ENCODE peak calls at places on chromosome 10, in ten cellular contexts. O, S, N, Y, A, P, G, Z, F and W are unnamed samples. For H3K27me3, the result is how much of the 10 kb centered on the place peaks cover.

GRCh38 chr10:102241037-102241443 is 272 bp downstream of the PITX3 start:
- DNase-seq in O (no peak), S (no peak), N (no peak), Y (no peak), A (no peak), P (no peak), G (no peak), Z (no peak), F (no peak), W (no peak)

GRCh38 chr10:69004821-69005220 is 16.2 kb downstream of the KIFBP start:
- DNase-seq in O (no peak), S (peak), N (no peak), Y (peak), A (no peak), P (peak), G (no peak), Z (peak), F (no peak), W (no peak)

GRCh38 chr10:71964669-71965515 is 697 bp downstream of the CHST3 start:
- DNase-seq in O (peak), S (peak), N (peak), Y (no peak), A (peak), P (peak), G (peak), Z (peak), F (no peak), W (peak)

GRCh38 chr10:120477006-120477722 is 20.1 kb downstream of the PLPP4 start:
- DNase-seq in O (no peak), S (peak), N (no peak), Y (no peak), A (no peak), P (peak), G (no peak), Z (peak), F (no peak), W (peak)

GRCh38 chr10:132400041-132400546 is 3.1 kb downstream of the PWWP2B start:
- DNase-seq in O (no peak), S (no peak), N (no peak), Y (no peak), A (no peak), P (no peak), G (no peak), Z (no peak), F (no peak), W (no peak)

GRCh38 chr10:102347236-102347828 is 48.2 kb upstream of the NFKB2 start:
- DNase-seq in O (peak), S (peak), N (no peak), Y (peak), A (no peak), P (peak), G (peak), Z (peak), F (no peak), W (no peak)

GRCh38 chr10:27745719-27746363 is at the start of gene MKX:
- DNase-seq in O (peak), S (peak), N (peak), Y (no peak), A (no peak), P (peak), G (peak), Z (no peak), F (no peak), W (no peak)

GRCh38 chr10:124280916-124281315 is 137.8 kb downstream of the OAT start:
- DNase-seq in O (no peak), S (no peak), N (no peak), Y (no peak), A (no peak), P (no peak), G (peak), Z (no peak), F (no peak), W (no peak)

GRCh38 chr10:17734432-17735110 is 17.4 kb upstream of the TMEM236 start:
- DNase-seq in O (no peak), S (no peak), N (no peak), Y (no peak), A (no peak), P (no peak), G (no peak), Z (no peak), F (no peak), W (no peak)

GRCh38 chr10:68938117-68938516 is 17.9 kb upstream of the DDX21 start:
- DNase-seq in O (no peak), S (peak), N (no peak), Y (no peak), A (no peak), P (no peak), G (no peak), Z (no peak), F (no peak), W (no peak)

GRCh38 chr10:129740532-129741279 is 223.4 kb downstream of the EBF3 start:
- DNase-seq in O (peak), S (no peak), N (no peak), Y (no peak), A (no peak), P (no peak), G (peak), Z (no peak), F (no peak), W (no peak)

GRCh38 chr10:75111367-75111905 is at the start of gene SAMD8:
- DNase-seq in O (peak), S (peak), N (peak), Y (peak), A (peak), P (peak), G (peak), Z (peak), F (peak), W (peak)

GRCh38 chr10:24718031-24718855 is 5.4 kb downstream of the ARHGAP21 start:
- DNase-seq in O (no peak), S (no peak), N (no peak), Y (peak), A (no peak), P (peak), G (no peak), Z (peak), F (no peak), W (peak)

GRCh38 chr10:62738916-62739315 is 65.6 kb upstream of the ADO start:
- DNase-seq in O (no peak), S (no peak), N (no peak), Y (no peak), A (no peak), P (no peak), G (no peak), Z (no peak), F (no peak), W (peak)

GRCh38 chr10:86363184-86363832 is 3.3 kb downstream of the GRID1 start:
- DNase-seq in O (peak), S (peak), N (peak), Y (no peak), A (no peak), P (no peak), G (peak), Z (no peak), F (no peak), W (no peak)

GRCh38 chr10:63264852-63265617 is 131.9 kb downstream of the NRBF2 start:
- DNase-seq in O (peak), S (peak), N (no peak), Y (peak), A (peak), P (peak), G (no peak), Z (peak), F (no peak), W (no peak)

GRCh38 chr10:103669944-103670343 is 176.4 kb downstream of the NEURL1 start:
- DNase-seq in O (no peak), S (no peak), N (no peak), Y (no peak), A (no peak), P (no peak), G (no peak), Z (no peak), F (no peak), W (no peak)

GRCh38 chr10:44979281-44980181 is 922 bp upstream of the DEPP1 start:
- DNase-seq in O (no peak), S (no peak), N (peak), Y (no peak), A (no peak), P (no peak), G (no peak), Z (no peak), F (no peak), W (peak)

GRCh38 chr10:6607187-6607586 is 27.1 kb upstream of the PRKCQ start:
- DNase-seq in O (no peak), S (no peak), N (no peak), Y (no peak), A (peak), P (no peak), G (no peak), Z (no peak), F (no peak), W (no peak)

GRCh38 chr10:101687088-101687487 is 7.9 kb downstream of the FBXW4 start:
- DNase-seq in O (no peak), S (no peak), N (no peak), Y (no peak), A (no peak), P (no peak), G (no peak), Z (no peak), F (no peak), W (no peak)

GRCh38 chr10:51020175-51020574 is 54.1 kb upstream of the PRKG1 start:
- DNase-seq in O (no peak), S (no peak), N (no peak), Y (no peak), A (no peak), P (no peak), G (no peak), Z (no peak), F (no peak), W (no peak)

GRCh38 chr10:106746888-106747287 is 417.6 kb downstream of the SORCS1 start:
- DNase-seq in O (no peak), S (no peak), N (no peak), Y (no peak), A (no peak), P (no peak), G (no peak), Z (no peak), F (no peak), W (no peak)

GRCh38 chr10:110661292-110661691 is 17.2 kb downstream of the RBM20 start:
- DNase-seq in O (no peak), S (no peak), N (no peak), Y (no peak), A (no peak), P (no peak), G (no peak), Z (no peak), F (no peak), W (no peak)

GRCh38 chr10:63819753-63820347 is 298.6 kb downstream of the REEP3 start:
- DNase-seq in O (peak), S (peak), N (peak), Y (peak), A (no peak), P (peak), G (peak), Z (peak), F (no peak), W (peak)

GRCh38 chr10:12628964-12629766 is 279.8 kb downstream of the CAMK1D start:
- DNase-seq in O (no peak), S (peak), N (no peak), Y (no peak), A (no peak), P (no peak), G (no peak), Z (no peak), F (no peak), W (no peak)

GRCh38 chr10:12921163-12921562 is 80.3 kb downstream of the CCDC3 start:
- DNase-seq in O (peak), S (no peak), N (no peak), Y (no peak), A (no peak), P (no peak), G (no peak), Z (no peak), F (no peak), W (no peak)

GRCh38 chr10:21174670-21175495 is 277.8 kb upstream of the NEBL start:
- DNase-seq in O (peak), S (no peak), N (no peak), Y (no peak), A (no peak), P (no peak), G (no peak), Z (no peak), F (no peak), W (no peak)

GRCh38 chr10:63713191-63714144 is 192.3 kb downstream of the REEP3 start:
- DNase-seq in O (peak), S (peak), N (peak), Y (peak), A (no peak), P (peak), G (no peak), Z (peak), F (no peak), W (no peak)

GRCh38 chr10:24457661-24458318 is 248.9 kb downstream of the KIAA1217 start:
- DNase-seq in O (no peak), S (no peak), N (no peak), Y (no peak), A (no peak), P (peak), G (no peak), Z (no peak), F (no peak), W (peak)

GRCh38 chr10:77989081-77989724 is 40.1 kb downstream of the POLR3A start:
- DNase-seq in O (no peak), S (peak), N (no peak), Y (peak), A (no peak), P (peak), G (peak), Z (no peak), F (peak), W (no peak)

GRCh38 chr10:83371696-83372490 is 767.4 kb upstream of the GHITM start:
- DNase-seq in O (no peak), S (no peak), N (no peak), Y (no peak), A (no peak), P (no peak), G (no peak), Z (no peak), F (no peak), W (no peak)

GRCh38 chr10:29642996-29643395 is 8.2 kb upstream of the SVIL start:
- DNase-seq in O (no peak), S (no peak), N (no peak), Y (no peak), A (no peak), P (peak), G (no peak), Z (no peak), F (no peak), W (no peak)

GRCh38 chr10:99372546-99373271 is 43.6 kb downstream of the CNNM1 start:
- DNase-seq in O (no peak), S (peak), N (no peak), Y (peak), A (no peak), P (peak), G (no peak), Z (no peak), F (no peak), W (no peak)
- H3K27me3 ChIP-seq in O (under half), S (under half), N (under half), Y (under half), A (under half), P (under half), G (under half), Z (under half), F (under half), W (under half)

GRCh38 chr10:22341190-22341935 is 3.9 kb upstream of the SPAG6 start:
- DNase-seq in O (no peak), S (peak), N (no peak), Y (no peak), A (no peak), P (peak), G (no peak), Z (peak), F (no peak), W (no peak)

GRCh38 chr10:22341936-22342222 is 3.4 kb upstream of the SPAG6 start:
- DNase-seq in O (no peak), S (no peak), N (no peak), Y (no peak), A (no peak), P (no peak), G (no peak), Z (no peak), F (no peak), W (no peak)

GRCh38 chr10:22338260-22338894 is 6.9 kb upstream of the SPAG6 start:
- DNase-seq in O (no peak), S (no peak), N (no peak), Y (no peak), A (no peak), P (no peak), G (no peak), Z (no peak), F (no peak), W (no peak)

GRCh38 chr10:22339761-22340361 is 5.4 kb upstream of the SPAG6 start:
- DNase-seq in O (no peak), S (no peak), N (no peak), Y (no peak), A (no peak), P (no peak), G (no peak), Z (no peak), F (no peak), W (no peak)

GRCh38 chr10:22340362-22341189 is 4.7 kb upstream of the SPAG6 start:
- DNase-seq in O (peak), S (peak), N (peak), Y (peak), A (peak), P (peak), G (peak), Z (peak), F (no peak), W (peak)
- H3K27me3 ChIP-seq in O (half or more), S (half or more), N (under half), Y (under half), A (half or more), P (half or more), G (under half), Z (half or more), F (half or more), W (half or more)

DNA sequence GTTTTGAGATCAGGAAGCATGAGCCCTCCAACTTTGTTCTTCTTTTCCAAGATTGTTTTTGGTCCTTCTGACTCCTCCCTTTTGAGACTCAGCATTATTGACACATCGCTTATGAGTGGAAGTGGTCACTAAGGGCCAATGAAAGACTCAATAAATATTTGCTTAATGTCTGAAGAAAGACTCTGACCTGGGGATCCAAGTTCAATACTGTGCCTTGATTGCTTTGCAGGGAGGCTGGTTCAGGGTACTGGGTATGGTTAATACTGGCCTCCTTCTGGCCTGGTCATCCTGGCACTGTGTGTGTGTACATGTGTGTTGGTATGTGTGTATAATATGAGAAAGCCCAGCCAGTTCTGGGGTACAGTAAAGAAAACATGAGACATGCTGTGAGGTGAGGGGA is 7.6 kb upstream of the PDZD8 start:
- DNase-seq in O (no peak), S (no peak), N (no peak), Y (no peak), A (no peak), P (no peak), G (no peak), Z (no peak), F (no peak), W (no peak)
- H3K27me3 ChIP-seq in O (under half), S (under half), N (under half), Y (under half), A (under half), P (under half), G (under half), Z (half or more), F (under half), W (half or more)

GRCh38 chr10:90920986-90921643 is at the start of gene ANKRD1:
- DNase-seq in O (peak), S (peak), N (no peak), Y (peak), A (no peak), P (peak), G (no peak), Z (peak), F (no peak), W (peak)

GRCh38 chr10:90919683-90920574 is 958 bp downstream of the ANKRD1 start:
- DNase-seq in O (no peak), S (no peak), N (no peak), Y (no peak), A (no peak), P (no peak), G (no peak), Z (peak), F (no peak), W (no peak)

GRCh38 chr10:90924552-90924951 is 3.7 kb upstream of the ANKRD1 start:
- DNase-seq in O (no peak), S (no peak), N (no peak), Y (no peak), A (no peak), P (no peak), G (no peak), Z (no peak), F (no peak), W (no peak)

GRCh38 chr10:90923111-90923731 is 2.3 kb upstream of the ANKRD1 start:
- DNase-seq in O (no peak), S (no peak), N (no peak), Y (no peak), A (no peak), P (no peak), G (no peak), Z (no peak), F (no peak), W (no peak)

DNA sequence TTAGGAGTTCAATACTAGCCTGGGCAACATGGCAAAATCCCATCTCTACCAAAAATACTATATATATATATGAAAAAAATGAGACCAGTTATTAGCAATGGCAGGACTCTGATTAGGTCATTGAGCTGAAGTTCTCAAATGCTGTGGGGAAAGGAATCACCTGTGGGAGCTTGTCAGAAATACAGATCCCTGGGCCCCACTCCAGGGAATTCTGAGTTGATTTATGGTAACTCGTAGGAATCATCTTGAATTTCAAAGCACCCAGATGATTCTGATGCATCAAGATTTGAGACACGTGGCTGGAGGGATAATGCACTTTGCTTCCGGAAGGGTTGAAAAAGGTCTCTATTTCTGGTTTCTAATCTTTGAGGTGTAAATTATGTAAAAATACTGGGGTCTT is 1.0 kb upstream of the ANKRD1 start:
- DNase-seq in O (no peak), S (no peak), N (no peak), Y (no peak), A (no peak), P (no peak), G (no peak), Z (no peak), F (no peak), W (no peak)
- H3K27me3 ChIP-seq in O (under half), S (under half), N (under half), Y (under half), A (under half), P (under half), G (under half), Z (under half), F (under half), W (under half)

GRCh38 chr10:35640951-35641429 is 1.1 kb downstream of the FZD8 start:
- DNase-seq in O (peak), S (peak), N (peak), Y (peak), A (peak), P (peak), G (peak), Z (peak), F (no peak), W (peak)
- H3K27me3 ChIP-seq in O (under half), S (under half), N (under half), Y (under half), A (under half), P (under half), G (under half), Z (under half), F (under half), W (under half)

GRCh38 chr10:100658269-100658668 is 87.1 kb upstream of the PAX2 start:
- DNase-seq in O (no peak), S (no peak), N (no peak), Y (no peak), A (no peak), P (no peak), G (no peak), Z (no peak), F (no peak), W (no peak)
- H3K27me3 ChIP-seq in O (half or more), S (half or more), N (under half), Y (under half), A (half or more), P (half or more), G (under half), Z (half or more), F (under half), W (half or more)

GRCh38 chr10:80619036-80619435 is 81.3 kb downstream of the SH2D4B start:
- DNase-seq in O (peak), S (no peak), N (no peak), Y (no peak), A (no peak), P (no peak), G (no peak), Z (no peak), F (no peak), W (peak)
- H3K27me3 ChIP-seq in O (under half), S (under half), N (under half), Y (under half), A (under half), P (under half), G (under half), Z (under half), F (under half), W (under half)